ENCODE peak calls at places on chromosomes 11 and 22, in eight cellular contexts. A, S, J, X, G, U, H and K are unnamed samples.

GRCh38 chr22:19041403-19042074 is 80.7 kb downstream of the DGCR2 start:
- DNase-seq in A (no peak), S (no peak), J (no peak), X (no peak), G (no peak), U (no peak), H (peak), K (no peak)

GRCh38 chr22:19438286-19438685 is 5.9 kb downstream of the MRPL40 start:
- DNase-seq in A (no peak), S (no peak), J (no peak), X (no peak), G (no peak), U (no peak), H (no peak), K (no peak)

GRCh38 chr22:25016311-25016710 is 63.8 kb downstream of the KIAA1671 start:
- DNase-seq in A (no peak), S (no peak), J (no peak), X (no peak), G (no peak), U (no peak), H (no peak), K (no peak)

GRCh38 chr11:34731596-34731995 is 110.7 kb downstream of the EHF start:
- DNase-seq in A (no peak), S (no peak), J (no peak), X (no peak), G (no peak), U (no peak), H (no peak), K (no peak)

GRCh38 chr11:18720811-18721575 is 5.0 kb downstream of the IGSF22 start:
- DNase-seq in A (peak), S (peak), J (peak), X (no peak), G (peak), U (peak), H (peak), K (peak)

GRCh38 chr11:46711288-46711687 is 7.7 kb upstream of the F2 start:
- DNase-seq in A (no peak), S (no peak), J (peak), X (no peak), G (no peak), U (no peak), H (no peak), K (no peak)

GRCh38 chr11:102773388-102773787 is 7.0 kb downstream of the MMP10 start:
- DNase-seq in A (no peak), S (no peak), J (no peak), X (no peak), G (no peak), U (no peak), H (no peak), K (no peak)

GRCh38 chr11:20669833-20670684 is 673 bp downstream of the NELL1 start:
- DNase-seq in A (peak), S (no peak), J (no peak), X (no peak), G (no peak), U (peak), H (no peak), K (no peak)

GRCh38 chr11:84419576-84419975 is 1133.4 kb upstream of the CCDC90B start:
- DNase-seq in A (no peak), S (no peak), J (no peak), X (no peak), G (no peak), U (no peak), H (no peak), K (no peak)

GRCh38 chr11:19739872-19740271 is 27.2 kb downstream of the NAV2 start:
- DNase-seq in A (peak), S (no peak), J (no peak), X (no peak), G (no peak), U (no peak), H (no peak), K (no peak)

GRCh38 chr11:31720225-31720624 is 90.9 kb downstream of the PAX6 start:
- DNase-seq in A (no peak), S (no peak), J (no peak), X (no peak), G (no peak), U (no peak), H (no peak), K (no peak)

GRCh38 chr11:61473370-61474025 is 35.1 kb upstream of the LRRC10B start:
- DNase-seq in A (no peak), S (no peak), J (no peak), X (no peak), G (no peak), U (no peak), H (no peak), K (no peak)

GRCh38 chr11:106463154-106463553 is 385.7 kb downstream of the AASDHPPT start:
- DNase-seq in A (no peak), S (no peak), J (no peak), X (no peak), G (no peak), U (no peak), H (no peak), K (no peak)

GRCh38 chr11:491358-491757 is 15.7 kb downstream of the RNH1 start:
- DNase-seq in A (no peak), S (no peak), J (no peak), X (no peak), G (no peak), U (no peak), H (no peak), K (no peak)

GRCh38 chr11:6703247-6704063 is 20.3 kb upstream of the MRPL17 start:
- DNase-seq in A (peak), S (no peak), J (peak), X (no peak), G (peak), U (no peak), H (no peak), K (peak)